ENCODE peak calls at places on chromosomes 12 and 14, in four cellular contexts. R is tibial nerve, K is heart left ventricle, X is lung. S is an unnamed sample.

GRCh38 chr14:104977681-104978647 is at the start of gene AHNAK2:
- DNase-seq in R (no peak), K (peak; percentile 84), X (peak; percentile 64), S (peak; percentile 55)

GRCh38 chr12:27549231-27549800 is 25.3 kb downstream of the PPFIBP1 start:
- DNase-seq in R (no peak), K (no peak), X (no peak), S (no peak)

GRCh38 chr14:55074662-55075061 is 23.2 kb downstream of the MAPK1IP1L start:
- DNase-seq in R (no peak), K (no peak), X (no peak), S (no peak)

GRCh38 chr12:5258498-5258897 is 173.4 kb upstream of the NTF3 start:
- DNase-seq in R (no peak), K (no peak), X (no peak), S (no peak)

GRCh38 chr12:41034686-41035085 is 153.4 kb upstream of the PDZRN4 start:
- DNase-seq in R (no peak), K (no peak), X (no peak), S (no peak)

GRCh38 chr12:109840349-109841073 is 7.3 kb upstream of the TRPV4 start:
- DNase-seq in R (no peak), K (no peak), X (no peak), S (no peak)

GRCh38 chr14:90281261-90281660 is 24.9 kb downstream of the PSMC1 start:
- DNase-seq in R (no peak), K (no peak), X (no peak), S (no peak)

GRCh38 chr14:69056389-69056788 is 77.3 kb upstream of the ACTN1 start:
- DNase-seq in R (no peak), K (no peak), X (no peak), S (peak; percentile 46)

GRCh38 chr12:89390802-89391673 is 38.7 kb upstream of the DUSP6 start:
- DNase-seq in R (no peak), K (no peak), X (no peak), S (no peak)

GRCh38 chr14:22781606-22782000 is 15.1 kb downstream of the OXA1L start:
- DNase-seq in R (no peak), K (no peak), X (no peak), S (no peak)

GRCh38 chr12:65685514-65685913 is 138.8 kb upstream of the HMGA2 start:
- DNase-seq in R (no peak), K (no peak), X (no peak), S (no peak)

GRCh38 chr12:5259523-5259922 is 172.4 kb upstream of the NTF3 start:
- DNase-seq in R (no peak), K (no peak), X (no peak), S (no peak)

GRCh38 chr12:110266980-110267620 is 13.9 kb upstream of the ATP2A2 start:
- DNase-seq in R (no peak), K (peak; percentile 80), X (no peak), S (no peak)

GRCh38 chr12:100611031-100611430 is 37.5 kb downstream of the GAS2L3 start:
- DNase-seq in R (no peak), K (no peak), X (no peak), S (no peak)

GRCh38 chr14:24398943-24399801 is at the start of gene NYNRIN:
- DNase-seq in R (no peak), K (peak; percentile 79), X (no peak), S (no peak)

GRCh38 chr12:102300824-102301461 is 103.3 kb upstream of the PMCH start:
- DNase-seq in R (no peak), K (no peak), X (no peak), S (no peak)

GRCh38 chr14:57870686-57871457 is 5.0 kb upstream of the SLC35F4 start:
- DNase-seq in R (no peak), K (no peak), X (no peak), S (no peak)

GRCh38 chr12:120252071-120252906 is 13.2 kb downstream of the PXN start:
- DNase-seq in R (no peak), K (no peak), X (peak; percentile 46), S (no peak)

GRCh38 chr14:77245820-77246219 is 25.2 kb downstream of the NGB start:
- DNase-seq in R (no peak), K (no peak), X (no peak), S (no peak)

GRCh38 chr12:12718853-12719252 is 1.7 kb downstream of the CDKN1B start:
- DNase-seq in R (no peak), K (no peak), X (no peak), S (no peak)

GRCh38 chr14:93112891-93113677 is 2.6 kb downstream of the ITPK1 start:
- DNase-seq in R (peak; percentile 89), K (peak; percentile 76), X (peak; percentile 83), S (peak; percentile 20)

GRCh38 chr14:70726651-70727375 is 82.5 kb downstream of the MAP3K9 start:
- DNase-seq in R (no peak), K (no peak), X (no peak), S (no peak)

GRCh38 chr12:5808956-5809355 is 136.1 kb downstream of the ANO2 start:
- DNase-seq in R (no peak), K (no peak), X (no peak), S (no peak)

GRCh38 chr12:62625238-62625637 is 158.6 kb downstream of the MON2 start:
- DNase-seq in R (no peak), K (no peak), X (no peak), S (no peak)

GRCh38 chr12:74235342-74235741 is 302.3 kb upstream of the ATXN7L3B start:
- DNase-seq in R (no peak), K (no peak), X (no peak), S (no peak)

GRCh38 chr14:102279688-102280348 is 25.1 kb downstream of the MOK start:
- DNase-seq in R (no peak), K (no peak), X (peak; percentile 35), S (no peak)

GRCh38 chr12:42097971-42098370 is 46.7 kb downstream of the GXYLT1 start:
- DNase-seq in R (no peak), K (no peak), X (no peak), S (no peak)

GRCh38 chr12:2290516-2291065 is 237.8 kb downstream of the CACNA1C start:
- DNase-seq in R (no peak), K (no peak), X (no peak), S (no peak)

GRCh38 chr12:131422744-131423143 is 288.1 kb upstream of the SFSWAP start:
- DNase-seq in R (no peak), K (no peak), X (no peak), S (no peak)

DNA sequence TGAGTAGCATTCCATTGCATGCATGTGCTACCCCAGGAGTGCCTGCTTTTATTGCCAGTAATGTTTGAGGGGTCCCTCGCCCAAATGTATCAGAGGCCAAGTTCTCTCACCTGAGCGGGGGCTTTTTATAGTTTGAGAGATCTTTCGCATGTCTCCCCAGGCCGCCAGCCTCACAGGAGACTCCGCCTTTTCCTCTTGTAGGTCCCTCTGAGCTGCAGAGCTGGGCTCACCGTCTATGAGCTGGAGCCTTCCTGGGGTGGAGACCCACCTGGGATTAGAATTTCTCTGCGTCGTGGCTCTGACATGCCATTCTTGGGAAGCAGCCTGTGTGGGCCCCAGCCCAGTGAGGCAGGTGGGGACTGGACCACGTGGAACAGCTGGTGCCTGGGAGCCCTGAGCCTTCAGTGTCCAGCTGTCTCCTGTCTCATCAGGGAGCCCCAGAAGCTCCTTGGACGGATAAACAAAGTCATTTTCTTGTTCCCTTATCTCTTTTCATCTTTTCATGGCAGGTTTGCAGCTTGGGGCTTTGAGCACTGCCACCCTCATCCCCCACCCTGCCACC is 261.7 kb upstream of the CRY1 start:
- DNase-seq in R (no peak), K (no peak), X (no peak), S (no peak)
- H3K27ac ChIP-seq in R (no peak overlapping the region), K (no peak overlapping the region), X (no peak overlapping the region), S (no peak overlapping the region)

DNA sequence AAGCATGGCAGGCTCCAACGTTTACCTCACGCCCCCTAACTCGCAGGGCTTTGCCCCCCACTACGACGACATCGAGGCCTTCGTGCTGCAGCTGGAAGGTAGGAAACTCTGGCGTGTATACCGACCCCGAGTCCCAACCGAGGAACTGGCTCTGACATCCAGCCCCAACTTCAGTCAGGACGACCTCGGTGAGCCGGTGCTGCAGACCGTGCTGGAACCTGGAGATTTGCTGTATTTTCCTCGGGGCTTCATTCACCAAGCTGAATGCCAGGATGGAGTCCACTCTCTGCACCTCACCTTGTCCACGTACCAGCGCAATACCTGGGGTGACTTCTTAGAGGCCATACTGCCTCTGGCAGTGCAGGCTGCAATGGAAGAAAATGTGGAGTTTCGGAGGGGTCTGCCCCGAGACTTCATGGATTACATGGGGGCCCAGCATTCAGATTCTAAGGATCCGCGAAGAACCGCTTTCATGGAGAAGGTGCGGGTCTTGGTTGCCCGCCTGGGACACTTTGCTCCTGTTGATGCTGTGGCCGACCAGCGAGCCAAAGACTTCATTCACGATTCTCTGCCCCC is 1.3 kb downstream of the RIOX1 start:
- DNase-seq in R (no peak), K (no peak), X (no peak), S (no peak)
- H3K27ac ChIP-seq in R (no peak overlapping the region), K (peak overlapping the region; percentile 85), X (no peak overlapping the region), S (no peak overlapping the region)

DNA sequence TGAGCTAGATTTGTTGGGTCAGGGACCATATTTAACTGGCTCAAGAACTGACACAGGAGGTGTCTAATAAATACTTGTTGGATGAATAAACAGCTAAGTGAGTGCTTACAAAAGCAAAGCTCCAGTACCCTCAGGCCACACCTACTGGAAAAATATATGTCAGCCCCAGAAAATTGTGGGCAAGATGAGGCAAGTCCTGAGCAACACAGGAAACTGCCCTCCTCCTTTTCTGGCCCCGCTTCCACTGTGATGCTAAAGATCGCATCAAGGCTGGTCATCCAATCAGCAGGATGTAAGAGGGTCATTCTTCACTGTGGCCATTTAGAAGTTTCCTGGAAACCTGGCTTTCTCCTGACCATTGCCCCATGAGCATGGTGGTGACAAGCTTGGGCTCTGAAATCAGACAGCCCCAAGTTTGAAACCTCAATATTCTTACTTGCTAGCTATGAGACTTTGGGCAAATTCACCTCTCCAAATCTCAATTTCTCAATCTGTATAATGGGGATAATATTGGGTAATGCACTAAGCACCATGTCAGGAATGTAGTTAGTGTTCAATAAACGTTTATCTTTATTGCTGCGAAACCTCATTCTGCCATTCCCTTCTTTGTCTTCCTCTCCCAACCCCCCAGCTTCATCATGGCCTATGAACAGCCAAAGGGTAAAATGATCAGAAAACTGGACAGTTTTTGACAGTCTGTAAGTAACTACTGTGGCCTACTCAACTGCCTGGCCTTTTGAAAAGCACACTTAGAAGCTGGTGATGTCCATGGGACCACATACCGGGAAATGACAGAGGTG is 139.3 kb upstream of the PZP start:
- DNase-seq in R (no peak), K (no peak), X (no peak), S (no peak)
- H3K27ac ChIP-seq in R (no peak overlapping the region), K (no peak overlapping the region), X (no peak overlapping the region), S (no peak overlapping the region)

GRCh38 chr12:52436828-52437474 is 2.8 kb upstream of the KRT75 start:
- DNase-seq in R (no peak), K (no peak), X (no peak), S (no peak)
- H3K27ac ChIP-seq in R (no peak overlapping the region), K (no peak overlapping the region), X (no peak overlapping the region), S (no peak overlapping the region)

GRCh38 chr14:73886449-73887115 is at the start of gene ZNF410:
- DNase-seq in R (peak; percentile 82), K (peak; percentile 97), X (peak; percentile 93), S (peak; percentile 35)

GRCh38 chr14:73888460-73888725 is 1.7 kb downstream of the ZNF410 start:
- DNase-seq in R (no peak), K (no peak), X (no peak), S (no peak)

GRCh38 chr14:73888971-73889370 is 2.3 kb downstream of the ZNF410 start:
- DNase-seq in R (no peak), K (no peak), X (no peak), S (no peak)

GRCh38 chr14:73887116-73887490 is 444 bp downstream of the ZNF410 start:
- DNase-seq in R (no peak), K (no peak), X (no peak), S (no peak)

GRCh38 chr14:73887704-73888459 is 1.2 kb downstream of the ZNF410 start:
- DNase-seq in R (no peak), K (no peak), X (no peak), S (no peak)
- H3K27ac ChIP-seq in R (peak overlapping the region; percentile 86), K (peak overlapping the region; percentile 95), X (no peak overlapping the region), S (no peak overlapping the region)

GRCh38 chr14:35332517-35333346 is 40.5 kb downstream of the PSMA6 start:
- DNase-seq in R (no peak), K (peak; percentile 46), X (no peak), S (no peak)
- H3K27ac ChIP-seq in R (peak overlapping the region; percentile 92), K (peak overlapping the region; percentile 43), X (no peak overlapping the region), S (no peak overlapping the region)